ENCODE peak calls at places on chromosomes 2 and 18, in six cellular contexts. A, M, H, V, P and Z are unnamed samples. For H3K27me3, the result is how much of the 10 kb centered on the place peaks cover.

GRCh38 chr18:524496-524895 is 24.0 kb upstream of the COLEC12 start:
- DNase-seq in A (no peak), M (no peak), H (no peak), V (no peak), P (peak), Z (no peak)

GRCh38 chr2:190467575-190468083 is 59.5 kb downstream of the MFSD6 start:
- DNase-seq in A (no peak), M (no peak), H (no peak), V (peak), P (peak), Z (peak)

GRCh38 chr2:85393836-85394235 is 16.3 kb downstream of the CAPG start:
- DNase-seq in A (no peak), M (no peak), H (no peak), V (no peak), P (no peak), Z (peak)

GRCh38 chr2:170535552-170535951 is 179.6 kb upstream of the SP5 start:
- DNase-seq in A (no peak), M (no peak), H (no peak), V (no peak), P (no peak), Z (peak)

GRCh38 chr2:193502363-193503035 is 1307.8 kb upstream of the TMEFF2 start:
- DNase-seq in A (no peak), M (peak), H (no peak), V (no peak), P (no peak), Z (no peak)

GRCh38 chr2:20567159-20567925 is 83.6 kb downstream of the HS1BP3 start:
- DNase-seq in A (no peak), M (peak), H (no peak), V (no peak), P (no peak), Z (no peak)

GRCh38 chr2:178629463-178629862 is 149.2 kb downstream of the PLEKHA3 start:
- DNase-seq in A (no peak), M (no peak), H (peak), V (no peak), P (no peak), Z (no peak)

GRCh38 chr2:589551-589950 is 87.7 kb downstream of the TMEM18 start:
- DNase-seq in A (no peak), M (no peak), H (no peak), V (no peak), P (no peak), Z (no peak)

DNA sequence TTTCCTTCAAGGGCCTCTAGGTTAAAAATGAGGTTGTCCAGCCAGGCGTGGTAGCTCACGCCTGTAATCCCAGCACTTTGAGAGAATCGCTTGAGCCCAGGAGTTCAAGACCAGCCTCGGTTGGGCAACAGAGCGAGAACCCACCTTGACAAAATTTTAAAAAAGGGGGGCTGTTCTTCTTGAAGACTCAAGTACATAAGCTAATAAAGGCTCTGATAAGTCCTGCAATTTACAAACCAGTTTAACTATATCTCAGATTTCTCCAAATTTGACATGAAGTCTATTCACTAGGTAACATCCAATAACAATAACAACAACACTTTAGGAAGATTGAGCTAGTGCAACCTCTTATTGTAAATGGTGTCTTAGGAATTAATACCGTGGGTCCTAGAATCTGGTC is 129.7 kb downstream of the MAPK4 start:
- DNase-seq in A (no peak), M (no peak), H (no peak), V (no peak), P (no peak), Z (no peak)
- H3K27me3 ChIP-seq in A (under half), M (under half), H (under half), V (under half), P (under half), Z (under half)

GRCh38 chr18:46756559-46757201 is at the start of gene ST8SIA5:
- DNase-seq in A (no peak), M (peak), H (peak), V (no peak), P (no peak), Z (peak)
- H3K27me3 ChIP-seq in A (half or more), M (under half), H (under half), V (under half), P (under half), Z (under half)

GRCh38 chr2:11071939-11072338 is 83.3 kb upstream of the SLC66A3 start:
- DNase-seq in A (no peak), M (no peak), H (no peak), V (no peak), P (no peak), Z (no peak)
- H3K27me3 ChIP-seq in A (under half), M (under half), H (under half), V (under half), P (under half), Z (under half)

GRCh38 chr2:174327559-174327897 is 7.2 kb upstream of the SP9 start:
- DNase-seq in A (no peak), M (no peak), H (no peak), V (no peak), P (no peak), Z (no peak)
- H3K27me3 ChIP-seq in A (half or more), M (half or more), H (half or more), V (under half), P (under half), Z (half or more)

DNA sequence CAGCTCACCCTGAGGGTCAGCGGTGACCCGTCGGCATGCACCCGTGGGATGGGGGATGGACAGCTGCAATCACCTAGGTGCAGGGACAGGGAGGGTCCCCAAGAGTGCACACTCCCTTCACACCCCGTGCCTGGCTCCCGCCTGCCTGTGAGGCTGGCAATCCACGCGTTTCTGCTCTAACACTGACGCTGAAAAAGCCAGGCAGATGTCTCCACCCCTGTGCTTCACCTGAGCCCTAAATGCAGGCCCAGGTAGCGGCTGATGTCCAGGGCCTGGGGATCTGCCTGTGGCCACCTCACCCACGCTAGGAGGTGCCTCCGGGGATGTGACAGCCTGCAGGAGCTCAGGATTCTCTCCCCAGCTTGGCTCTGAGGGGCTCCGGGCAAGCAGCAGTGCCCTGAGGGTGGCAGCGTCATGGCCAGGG is 212.0 kb upstream of the SALL3 start:
- DNase-seq in A (no peak), M (no peak), H (no peak), V (no peak), P (no peak), Z (no peak)
- H3K27me3 ChIP-seq in A (under half), M (under half), H (under half), V (under half), P (under half), Z (under half)

DNA sequence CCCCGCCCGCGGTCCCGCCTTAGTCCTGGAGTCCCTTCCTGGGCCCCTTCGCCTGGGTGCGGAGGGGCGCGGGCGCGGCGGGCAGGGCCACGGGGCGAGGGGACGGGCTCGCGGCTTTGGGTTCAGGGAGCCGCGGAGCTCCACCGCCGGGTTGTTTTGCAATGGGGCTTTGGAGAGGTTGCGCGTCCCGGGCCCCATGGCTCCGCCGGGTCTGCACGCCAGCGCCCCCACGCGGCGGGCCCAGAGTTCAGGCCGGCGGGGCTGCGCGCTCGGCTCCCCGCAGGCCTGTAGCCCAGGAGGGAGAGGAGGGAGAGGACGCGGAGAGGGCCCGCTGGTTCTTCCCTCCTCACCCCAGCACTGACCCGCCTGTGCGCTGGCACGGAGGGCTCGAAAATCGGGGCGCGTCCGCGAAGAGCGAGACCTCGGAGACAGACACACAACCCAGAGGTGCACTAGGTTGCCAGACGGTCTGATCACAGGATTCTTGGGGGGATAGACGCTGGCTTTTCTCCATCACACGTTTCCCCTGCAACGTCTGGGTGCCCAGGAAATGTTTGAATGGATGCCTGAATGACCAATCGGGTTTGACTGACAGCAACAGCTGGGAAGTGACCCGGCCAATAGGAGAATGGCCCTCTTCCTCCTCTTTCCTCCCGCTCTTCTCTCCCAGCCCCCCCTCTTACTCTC is 4.9 kb upstream of the SIX2 start:
- DNase-seq in A (peak), M (peak), H (peak), V (no peak), P (peak), Z (no peak)
- H3K27me3 ChIP-seq in A (half or more), M (under half), H (half or more), V (under half), P (under half), Z (half or more)

DNA sequence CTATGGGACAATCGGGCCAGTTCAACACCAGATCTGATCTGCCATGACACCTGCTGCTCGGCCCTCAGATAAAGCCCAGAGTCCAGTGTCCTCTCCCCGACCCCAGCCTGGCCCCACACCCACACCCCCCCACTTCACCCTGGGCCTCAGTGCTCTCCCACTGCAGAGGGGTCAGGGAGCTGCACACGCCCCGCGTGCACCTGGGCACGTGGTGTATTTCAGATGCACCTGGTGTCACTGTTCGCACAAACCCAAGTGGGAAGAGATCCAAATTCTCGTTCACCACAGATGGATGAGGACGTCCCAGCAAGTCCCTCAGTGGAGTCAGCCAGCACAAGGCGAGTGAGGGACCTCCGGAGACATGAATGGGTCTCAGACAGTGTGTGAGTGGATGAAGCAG is 161.3 kb downstream of the RTP5 start:
- DNase-seq in A (no peak), M (peak), H (no peak), V (no peak), P (no peak), Z (peak)
- H3K27me3 ChIP-seq in A (under half), M (under half), H (under half), V (under half), P (half or more), Z (under half)

GRCh38 chr2:117551858-117552257 is 262.6 kb upstream of the DDX18 start:
- DNase-seq in A (no peak), M (no peak), H (no peak), V (no peak), P (no peak), Z (no peak)

GRCh38 chr2:117557626-117558025 is 256.9 kb upstream of the DDX18 start:
- DNase-seq in A (no peak), M (no peak), H (no peak), V (no peak), P (no peak), Z (no peak)

GRCh38 chr2:117555965-117556364 is 258.5 kb upstream of the DDX18 start:
- DNase-seq in A (no peak), M (no peak), H (no peak), V (no peak), P (no peak), Z (no peak)

GRCh38 chr2:117553448-117553847 is 261.0 kb upstream of the DDX18 start:
- DNase-seq in A (peak), M (peak), H (no peak), V (no peak), P (no peak), Z (no peak)
- H3K27me3 ChIP-seq in A (under half), M (under half), H (under half), V (under half), P (under half), Z (under half)

GRCh38 chr2:240277807-240278522 is 137.5 kb upstream of the OTOS start:
- DNase-seq in A (no peak), M (no peak), H (no peak), V (no peak), P (no peak), Z (no peak)
- H3K27me3 ChIP-seq in A (under half), M (under half), H (under half), V (under half), P (under half), Z (under half)